ENCODE peak calls at places on chromosomes 16 and 17, in five cellular contexts. One of them, this sample, is unnamed.

GRCh38 chr17:67260051-67260987 is 15.3 kb upstream of the HELZ start:
- DNase-seq in body of pancreas: peak; percentile 13
- DNase-seq in cardiac muscle cell: peak; percentile 95
- DNase-seq in CD8-positive, alpha-beta T cell: no peak
- DNase-seq in esophagus squamous epithelium: no peak
- DNase-seq in this sample: no peak

GRCh38 chr17:82495844-82496528 is 23.5 kb upstream of the FOXK2 start:
- DNase-seq in body of pancreas: no peak
- DNase-seq in cardiac muscle cell: no peak
- DNase-seq in CD8-positive, alpha-beta T cell: no peak
- DNase-seq in esophagus squamous epithelium: no peak
- DNase-seq in this sample: peak; percentile 87

GRCh38 chr17:8392674-8393469 is 4.8 kb downstream of the RNF222 start:
- DNase-seq in body of pancreas: no peak
- DNase-seq in cardiac muscle cell: no peak
- DNase-seq in CD8-positive, alpha-beta T cell: no peak
- DNase-seq in esophagus squamous epithelium: no peak
- DNase-seq in this sample: peak; percentile 58

GRCh38 chr16:14529010-14529669 is 100.9 kb downstream of the PARN start:
- DNase-seq in body of pancreas: peak; percentile 86
- DNase-seq in cardiac muscle cell: peak; percentile 96
- DNase-seq in CD8-positive, alpha-beta T cell: peak; percentile 60
- DNase-seq in esophagus squamous epithelium: no peak
- DNase-seq in this sample: peak; percentile 87

GRCh38 chr17:6476061-6476833 is 32.0 kb downstream of the PIMREG start:
- DNase-seq in body of pancreas: no peak
- DNase-seq in cardiac muscle cell: no peak
- DNase-seq in CD8-positive, alpha-beta T cell: no peak
- DNase-seq in esophagus squamous epithelium: no peak
- DNase-seq in this sample: no peak

GRCh38 chr17:9187828-9188227 is 166.5 kb downstream of the NTN1 start:
- DNase-seq in body of pancreas: no peak
- DNase-seq in cardiac muscle cell: no peak
- DNase-seq in CD8-positive, alpha-beta T cell: no peak
- DNase-seq in esophagus squamous epithelium: no peak
- DNase-seq in this sample: no peak

GRCh38 chr17:19010729-19011505 is 6.4 kb upstream of the FAM83G start:
- DNase-seq in body of pancreas: no peak
- DNase-seq in cardiac muscle cell: no peak
- DNase-seq in CD8-positive, alpha-beta T cell: no peak
- DNase-seq in esophagus squamous epithelium: no peak
- DNase-seq in this sample: no peak

GRCh38 chr17:66309793-66310192 is 7.4 kb downstream of the PRKCA start:
- DNase-seq in body of pancreas: no peak
- DNase-seq in cardiac muscle cell: no peak
- DNase-seq in CD8-positive, alpha-beta T cell: no peak
- DNase-seq in esophagus squamous epithelium: no peak
- DNase-seq in this sample: no peak

GRCh38 chr17:3963214-3964201 is 729 bp downstream of the ATP2A3 start:
- DNase-seq in body of pancreas: peak; percentile 45
- DNase-seq in cardiac muscle cell: no peak
- DNase-seq in CD8-positive, alpha-beta T cell: peak; percentile 87
- DNase-seq in esophagus squamous epithelium: peak; percentile 57
- DNase-seq in this sample: peak; percentile 77

GRCh38 chr17:80270836-80271235 is 10.2 kb downstream of the RNF213 start:
- DNase-seq in body of pancreas: no peak
- DNase-seq in cardiac muscle cell: peak; percentile 52
- DNase-seq in CD8-positive, alpha-beta T cell: no peak
- DNase-seq in esophagus squamous epithelium: no peak
- DNase-seq in this sample: peak; percentile 98

GRCh38 chr17:2125013-2125535 is 70.2 kb downstream of the HIC1 start:
- DNase-seq in body of pancreas: no peak
- DNase-seq in cardiac muscle cell: peak; percentile 69
- DNase-seq in CD8-positive, alpha-beta T cell: no peak
- DNase-seq in esophagus squamous epithelium: no peak
- DNase-seq in this sample: peak; percentile 21

GRCh38 chr17:15029469-15029868 is 235.7 kb downstream of the PMP22 start:
- DNase-seq in body of pancreas: no peak
- DNase-seq in cardiac muscle cell: no peak
- DNase-seq in CD8-positive, alpha-beta T cell: no peak
- DNase-seq in esophagus squamous epithelium: no peak
- DNase-seq in this sample: no peak
- TF ChIP-seq CTCF in body of pancreas: no peak
- TF ChIP-seq CTCF in cardiac muscle cell: no peak
- TF ChIP-seq CTCF in CD8-positive, alpha-beta T cell: no peak
- TF ChIP-seq CTCF in esophagus squamous epithelium: no peak
- TF ChIP-seq CTCF in this sample: peak; percentile 50

DNA sequence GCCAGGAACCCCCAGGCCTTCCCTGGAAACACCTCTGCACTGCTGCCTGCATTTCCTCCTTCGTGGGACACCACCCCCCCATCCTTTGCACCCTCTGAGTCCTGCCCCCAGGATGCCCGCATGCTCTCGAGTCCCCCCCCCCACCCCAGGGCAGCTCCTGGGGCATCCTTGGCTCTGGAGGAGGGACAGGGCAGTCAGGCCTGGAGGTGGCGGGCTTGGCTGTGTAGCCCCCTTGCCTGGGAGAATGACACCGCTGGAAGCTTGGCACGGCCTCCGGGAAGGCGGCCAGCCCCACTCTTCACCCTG is 98.9 kb upstream of the GSE1 start:
- DNase-seq in body of pancreas: peak; percentile 93
- DNase-seq in cardiac muscle cell: no peak
- DNase-seq in CD8-positive, alpha-beta T cell: no peak
- DNase-seq in esophagus squamous epithelium: no peak
- DNase-seq in this sample: peak; percentile 51
- TF ChIP-seq CTCF in body of pancreas: peak; percentile 45
- TF ChIP-seq CTCF in cardiac muscle cell: no peak
- TF ChIP-seq CTCF in CD8-positive, alpha-beta T cell: no peak
- TF ChIP-seq CTCF in esophagus squamous epithelium: no peak
- TF ChIP-seq CTCF in this sample: no peak

GRCh38 chr16:8900343-8900742 is 18.2 kb downstream of the LITAFD start:
- DNase-seq in body of pancreas: no peak
- DNase-seq in cardiac muscle cell: no peak
- DNase-seq in CD8-positive, alpha-beta T cell: no peak
- DNase-seq in esophagus squamous epithelium: no peak
- DNase-seq in this sample: no peak
- TF ChIP-seq CTCF in body of pancreas: no peak
- TF ChIP-seq CTCF in cardiac muscle cell: no peak
- TF ChIP-seq CTCF in CD8-positive, alpha-beta T cell: no peak
- TF ChIP-seq CTCF in esophagus squamous epithelium: no peak
- TF ChIP-seq CTCF in this sample: no peak

GRCh38 chr16:72689851-72690250 is 358.1 kb downstream of the ZFHX3 start:
- DNase-seq in body of pancreas: no peak
- DNase-seq in cardiac muscle cell: peak; percentile 33
- DNase-seq in CD8-positive, alpha-beta T cell: no peak
- DNase-seq in esophagus squamous epithelium: no peak
- DNase-seq in this sample: no peak
- TF ChIP-seq CTCF in body of pancreas: no peak
- TF ChIP-seq CTCF in cardiac muscle cell: peak; percentile 19
- TF ChIP-seq CTCF in CD8-positive, alpha-beta T cell: no peak
- TF ChIP-seq CTCF in esophagus squamous epithelium: no peak
- TF ChIP-seq CTCF in this sample: peak; percentile 31

GRCh38 chr17:27200476-27200875 is 93.4 kb upstream of the WSB1 start:
- DNase-seq in body of pancreas: no peak
- DNase-seq in cardiac muscle cell: no peak
- DNase-seq in CD8-positive, alpha-beta T cell: no peak
- DNase-seq in esophagus squamous epithelium: no peak
- DNase-seq in this sample: no peak

GRCh38 chr17:27209316-27209715 is 84.6 kb upstream of the WSB1 start:
- DNase-seq in body of pancreas: no peak
- DNase-seq in cardiac muscle cell: no peak
- DNase-seq in CD8-positive, alpha-beta T cell: no peak
- DNase-seq in esophagus squamous epithelium: no peak
- DNase-seq in this sample: no peak

GRCh38 chr17:27203241-27203640 is 90.7 kb upstream of the WSB1 start:
- DNase-seq in body of pancreas: no peak
- DNase-seq in cardiac muscle cell: no peak
- DNase-seq in CD8-positive, alpha-beta T cell: no peak
- DNase-seq in esophagus squamous epithelium: no peak
- DNase-seq in this sample: no peak

GRCh38 chr17:27207073-27207511 is 86.8 kb upstream of the WSB1 start:
- DNase-seq in body of pancreas: no peak
- DNase-seq in cardiac muscle cell: peak; percentile 69
- DNase-seq in CD8-positive, alpha-beta T cell: no peak
- DNase-seq in esophagus squamous epithelium: no peak
- DNase-seq in this sample: no peak

GRCh38 chr17:27206447-27206846 is 87.5 kb upstream of the WSB1 start:
- DNase-seq in body of pancreas: no peak
- DNase-seq in cardiac muscle cell: no peak
- DNase-seq in CD8-positive, alpha-beta T cell: no peak
- DNase-seq in esophagus squamous epithelium: no peak
- DNase-seq in this sample: peak; percentile 74
- TF ChIP-seq CTCF in body of pancreas: no peak
- TF ChIP-seq CTCF in cardiac muscle cell: peak; percentile 38
- TF ChIP-seq CTCF in CD8-positive, alpha-beta T cell: no peak
- TF ChIP-seq CTCF in esophagus squamous epithelium: no peak
- TF ChIP-seq CTCF in this sample: peak; percentile 29

DNA sequence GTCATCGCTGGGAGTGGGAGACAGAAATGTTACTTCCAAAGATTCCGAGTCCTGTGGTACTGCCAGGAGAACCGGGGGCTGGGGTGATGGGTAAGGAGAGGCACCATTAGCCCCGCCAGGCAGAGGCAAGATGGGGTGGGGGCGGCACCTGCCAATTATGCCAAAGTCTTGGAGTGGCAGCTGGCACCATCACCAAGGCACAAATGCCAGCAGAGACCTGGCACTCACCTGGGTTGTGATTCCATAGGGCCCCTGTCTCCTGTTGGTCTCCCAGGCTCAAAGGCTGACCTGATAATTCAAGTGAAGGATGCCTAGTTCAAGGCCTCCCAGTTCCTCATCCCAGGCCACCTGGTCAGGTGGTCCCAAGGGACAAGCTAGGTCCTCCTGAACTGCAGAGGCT is 7.6 kb downstream of the NXPH3 start:
- DNase-seq in body of pancreas: no peak
- DNase-seq in cardiac muscle cell: no peak
- DNase-seq in CD8-positive, alpha-beta T cell: no peak
- DNase-seq in esophagus squamous epithelium: no peak
- DNase-seq in this sample: no peak
- TF ChIP-seq CTCF in body of pancreas: no peak
- TF ChIP-seq CTCF in cardiac muscle cell: no peak
- TF ChIP-seq CTCF in CD8-positive, alpha-beta T cell: no peak
- TF ChIP-seq CTCF in esophagus squamous epithelium: no peak
- TF ChIP-seq CTCF in this sample: no peak

DNA sequence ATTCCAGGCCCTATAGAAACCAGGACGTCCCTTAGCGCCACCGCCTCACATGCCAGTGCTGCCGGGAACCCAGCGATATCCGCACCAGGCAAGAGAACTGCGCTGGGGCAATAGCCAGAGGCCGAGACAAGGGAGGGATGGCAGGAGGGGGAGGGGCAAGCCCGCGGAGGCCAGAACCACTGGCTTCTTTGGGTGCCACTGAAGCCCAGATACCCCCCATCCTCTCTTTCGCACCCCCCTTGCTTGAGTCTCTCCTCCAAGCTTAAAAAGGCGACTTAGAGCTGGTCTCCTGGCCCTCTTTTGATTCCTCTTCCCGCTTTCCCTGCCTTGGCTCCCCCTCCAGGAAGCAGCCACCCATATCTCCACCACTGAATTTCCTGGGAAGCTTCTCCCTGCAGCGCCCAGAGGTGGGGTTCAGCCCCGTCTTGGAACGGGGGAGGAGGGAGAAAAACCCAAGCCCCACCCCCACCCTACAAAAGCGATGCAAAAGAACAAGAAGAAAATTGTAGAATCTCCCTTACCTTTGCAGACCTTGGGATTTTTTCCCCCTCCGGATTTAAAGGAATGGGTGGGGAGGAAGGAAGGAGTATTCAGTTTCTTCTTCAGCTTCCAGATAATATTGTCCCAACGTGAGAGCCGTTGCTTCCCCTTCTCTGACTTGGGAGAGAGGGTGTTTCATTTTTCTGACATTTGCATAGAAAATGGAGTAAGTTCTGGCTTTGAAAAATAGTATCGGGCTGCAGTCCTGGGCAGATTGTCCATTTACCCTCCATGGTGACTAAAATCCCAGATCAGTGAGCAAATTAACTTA is 622 bp downstream of the HOXB6 start:
- DNase-seq in body of pancreas: no peak
- DNase-seq in cardiac muscle cell: no peak
- DNase-seq in CD8-positive, alpha-beta T cell: no peak
- DNase-seq in esophagus squamous epithelium: no peak
- DNase-seq in this sample: peak; percentile 82
- TF ChIP-seq CTCF in body of pancreas: no peak
- TF ChIP-seq CTCF in cardiac muscle cell: no peak
- TF ChIP-seq CTCF in CD8-positive, alpha-beta T cell: no peak
- TF ChIP-seq CTCF in esophagus squamous epithelium: no peak
- TF ChIP-seq CTCF in this sample: no peak

GRCh38 chr17:76075364-76076099 is 951 bp downstream of the GALR2 start:
- DNase-seq in body of pancreas: no peak
- DNase-seq in cardiac muscle cell: no peak
- DNase-seq in CD8-positive, alpha-beta T cell: no peak
- DNase-seq in esophagus squamous epithelium: no peak
- DNase-seq in this sample: peak; percentile 90
- TF ChIP-seq CTCF in body of pancreas: no peak
- TF ChIP-seq CTCF in cardiac muscle cell: peak; percentile 14
- TF ChIP-seq CTCF in CD8-positive, alpha-beta T cell: no peak
- TF ChIP-seq CTCF in esophagus squamous epithelium: no peak
- TF ChIP-seq CTCF in this sample: peak; percentile 68

DNA sequence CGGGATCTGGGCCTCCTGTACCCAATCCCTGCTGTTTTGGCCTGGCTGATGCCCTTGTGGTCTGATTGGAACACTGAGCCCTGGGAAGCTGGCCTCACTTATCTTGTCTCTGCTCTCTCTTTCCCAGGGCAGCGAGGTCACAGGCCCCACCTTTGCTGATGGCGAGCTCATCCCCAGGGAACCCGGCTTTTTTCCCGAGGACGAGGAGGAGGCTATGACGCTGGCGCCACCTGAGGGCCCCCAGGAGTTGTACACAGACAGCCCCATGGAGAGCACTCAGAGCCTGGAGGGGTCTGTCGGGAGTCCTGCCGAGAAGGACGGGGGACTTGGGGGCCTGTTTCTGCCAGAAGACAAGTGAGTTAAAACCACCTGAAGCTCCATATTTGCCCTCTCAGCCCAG is 126.0 kb downstream of the RAB11FIP4 start:
- DNase-seq in body of pancreas: no peak
- DNase-seq in cardiac muscle cell: no peak
- DNase-seq in CD8-positive, alpha-beta T cell: no peak
- DNase-seq in esophagus squamous epithelium: no peak
- DNase-seq in this sample: peak; percentile 91
- TF ChIP-seq CTCF in body of pancreas: peak; percentile 47
- TF ChIP-seq CTCF in cardiac muscle cell: peak; percentile 27
- TF ChIP-seq CTCF in CD8-positive, alpha-beta T cell: peak; percentile 16
- TF ChIP-seq CTCF in esophagus squamous epithelium: peak; percentile 18
- TF ChIP-seq CTCF in this sample: peak; percentile 69

GRCh38 chr17:11921296-11921695 is 76.0 kb downstream of the ZNF18 start:
- DNase-seq in body of pancreas: no peak
- DNase-seq in cardiac muscle cell: no peak
- DNase-seq in CD8-positive, alpha-beta T cell: no peak
- DNase-seq in esophagus squamous epithelium: no peak
- DNase-seq in this sample: no peak
- TF ChIP-seq CTCF in body of pancreas: no peak
- TF ChIP-seq CTCF in cardiac muscle cell: no peak
- TF ChIP-seq CTCF in CD8-positive, alpha-beta T cell: no peak
- TF ChIP-seq CTCF in esophagus squamous epithelium: no peak
- TF ChIP-seq CTCF in this sample: no peak

This sample was measured in endodermal cell.